ENCODE peak calls at places on chromosomes 5 and 9, in four cellular contexts. Y, R, U and I are unnamed samples. For H3K27me3 and H3K4me1, the result is how much of the 10 kb centered on the place peaks cover.

GRCh38 chr5:38601133-38601842 is 44.8 kb upstream of the LIFR start:
- DNase-seq in U (no peak), R (no peak), Y (peak), I (no peak)

GRCh38 chr9:94681508-94681907 is 42.2 kb upstream of the FBP1 start:
- DNase-seq in Y (peak), R (peak), U (peak), I (peak)

GRCh38 chr5:137381546-137381945 is 117.6 kb downstream of the SPOCK1 start:
- DNase-seq in U (no peak), Y (no peak), R (no peak), I (no peak)

GRCh38 chr5:19322716-19323485 is 665.1 kb downstream of the CDH18 start:
- DNase-seq in U (no peak), R (peak), Y (no peak), I (peak)

GRCh38 chr9:119761737-119762136 is 392.5 kb upstream of the BRINP1 start:
- DNase-seq in U (no peak), R (no peak), Y (no peak), I (no peak)

GRCh38 chr9:130114741-130115140 is 57.5 kb upstream of the NCS1 start:
- DNase-seq in U (no peak), Y (no peak), R (no peak), I (no peak)

GRCh38 chr5:55226934-55227737 is at the start of gene MCIDAS:
- DNase-seq in R (peak), U (peak), Y (peak), I (no peak)

GRCh38 chr9:78601957-78602565 is 305.1 kb downstream of the PSAT1 start:
- DNase-seq in R (peak), U (no peak), Y (peak), I (peak)

GRCh38 chr5:158979749-158980521 is 119.8 kb downstream of the EBF1 start:
- DNase-seq in U (peak), R (no peak), Y (peak), I (peak)

GRCh38 chr5:67147768-67148167 is 48.8 kb downstream of the CD180 start:
- DNase-seq in U (no peak), Y (peak), R (no peak), I (no peak)

GRCh38 chr5:65203746-65204145 is 278.0 kb downstream of the ADAMTS6 start:
- DNase-seq in Y (peak), R (no peak), U (no peak), I (no peak)

GRCh38 chr9:2634158-2634557 is 12.6 kb downstream of the VLDLR start:
- DNase-seq in U (no peak), Y (no peak), R (no peak), I (no peak)

GRCh38 chr5:141874262-141874964 is 3.8 kb downstream of the PCDH1 start:
- DNase-seq in Y (no peak), U (no peak), R (no peak), I (no peak)
- H3K27me3 ChIP-seq in Y (half or more), U (under half), R (under half), I (under half)

DNA sequence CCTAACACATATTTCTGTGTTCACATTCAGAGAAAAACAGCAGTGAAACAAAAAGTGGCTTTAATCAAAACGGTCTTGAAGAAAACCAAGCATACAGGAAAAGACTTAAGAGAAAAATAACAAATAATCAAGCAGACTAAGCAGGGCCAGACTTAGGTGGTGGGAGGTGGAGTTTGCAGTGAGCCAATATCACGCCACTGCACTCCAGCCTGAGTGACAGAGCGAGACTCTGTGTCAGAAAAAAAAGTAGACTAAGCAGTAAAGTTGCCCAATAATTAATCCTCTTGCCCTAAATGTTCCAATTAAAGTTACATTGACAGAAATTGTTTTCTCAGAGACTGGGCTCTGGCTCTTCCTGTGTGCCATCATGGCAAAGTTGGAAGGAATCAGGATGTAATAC is 26.6 kb upstream of the GLDC start:
- DNase-seq in R (no peak), Y (no peak), U (no peak), I (no peak)
- H3K4me1 ChIP-seq in R (under half), Y (under half), U (under half), I (under half)

GRCh38 chr9:128394404-128395168 is 23.4 kb downstream of the URM1 start:
- DNase-seq in Y (no peak), U (no peak), R (no peak), I (no peak)
- H3K27me3 ChIP-seq in Y (half or more), U (under half), R (under half), I (under half)

GRCh38 chr5:139389701-139390638 is at the start of gene MZB1:
- DNase-seq in Y (no peak), U (no peak), R (peak), I (no peak)
- H3K4me1 ChIP-seq in Y (under half), U (under half), R (under half), I (under half)

GRCh38 chr5:77635073-77635472 is 3.4 kb downstream of the OTP start:
- DNase-seq in R (no peak), Y (no peak), U (no peak), I (no peak)

GRCh38 chr5:77638204-77638762 is at the start of gene OTP:
- DNase-seq in R (no peak), U (no peak), Y (no peak), I (no peak)

GRCh38 chr5:77635617-77636422 is 2.7 kb downstream of the OTP start:
- DNase-seq in U (no peak), Y (no peak), R (no peak), I (no peak)

GRCh38 chr5:77637170-77638074 is 1.1 kb downstream of the OTP start:
- DNase-seq in R (no peak), Y (no peak), U (no peak), I (no peak)

DNA sequence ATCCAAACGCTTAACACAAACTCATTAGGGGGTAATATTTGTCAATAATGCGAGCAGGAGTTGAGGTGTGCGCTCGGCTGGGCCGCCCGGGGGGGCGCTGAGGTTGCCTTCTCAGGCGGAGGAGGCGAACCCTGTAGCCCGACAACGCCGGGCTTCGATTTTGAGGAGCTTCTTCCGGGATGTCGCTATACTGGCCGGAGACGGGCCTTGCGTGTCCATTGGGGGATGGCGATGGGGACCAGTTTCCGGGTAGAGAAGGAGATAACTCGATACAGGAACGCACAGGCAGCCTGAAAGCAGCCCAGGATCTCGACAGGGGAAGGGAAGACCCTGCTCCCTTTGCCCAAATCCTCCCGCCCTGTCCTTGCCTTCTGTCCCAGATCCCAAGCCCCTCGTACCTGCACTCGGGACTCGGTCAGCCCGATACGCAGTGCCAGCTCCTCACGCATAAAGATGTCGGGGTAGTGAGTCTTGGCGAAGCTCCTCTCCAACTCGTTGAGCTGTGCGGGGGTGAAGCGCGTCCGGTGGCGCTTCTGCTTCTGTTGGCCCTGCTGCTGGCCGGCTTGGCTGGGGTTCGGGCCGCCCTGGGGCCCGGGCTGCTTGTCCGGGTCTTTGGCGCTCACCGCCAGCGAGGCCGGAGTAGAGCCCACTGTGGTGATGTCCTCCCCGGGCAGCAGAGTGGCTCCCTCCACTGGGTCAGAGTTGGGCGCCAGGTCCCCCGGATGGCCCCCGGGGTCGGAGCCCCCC is 1.9 kb downstream of the OTP start:
- DNase-seq in U (no peak), R (no peak), Y (no peak), I (no peak)
- H3K27me3 ChIP-seq in U (under half), R (under half), Y (half or more), I (half or more)

GRCh38 chr9:121196389-121196788 is 5.3 kb downstream of the RAB14 start:
- DNase-seq in Y (no peak), R (no peak), U (no peak), I (no peak)

GRCh38 chr9:121192518-121192917 is 9.2 kb downstream of the RAB14 start:
- DNase-seq in U (no peak), R (no peak), Y (no peak), I (no peak)

GRCh38 chr9:121192959-121193645 is 8.6 kb downstream of the RAB14 start:
- DNase-seq in U (no peak), Y (peak), R (no peak), I (no peak)

GRCh38 chr9:121197135-121197534 is 4.5 kb downstream of the RAB14 start:
- DNase-seq in R (no peak), U (no peak), Y (no peak), I (no peak)

DNA sequence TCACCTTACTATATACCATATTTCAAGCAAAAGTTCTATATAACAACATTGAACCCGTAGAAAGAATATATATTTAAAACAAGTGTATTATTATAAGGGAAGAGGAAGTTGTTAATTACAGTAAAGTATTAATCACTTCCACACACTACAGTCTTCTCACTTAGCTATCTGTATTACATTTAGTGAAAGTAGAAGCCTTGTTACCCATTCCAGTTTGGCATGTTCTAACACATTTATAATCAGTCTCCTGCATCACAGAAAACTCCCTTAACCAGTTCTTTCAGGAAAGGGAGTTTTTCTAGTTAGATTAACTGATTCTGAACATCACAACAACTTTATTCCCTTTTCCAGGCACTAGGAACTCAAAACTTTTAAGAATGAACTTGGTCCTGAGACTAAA is 6.9 kb downstream of the RAB14 start:
- DNase-seq in U (no peak), R (no peak), Y (no peak), I (no peak)
- H3K4me1 ChIP-seq in U (under half), R (under half), Y (half or more), I (half or more)